ENCODE peak calls at places on chromosome 19, in ten cellular contexts. T is amygdala; D is foreskin fibroblast; J is T follicular helper cell; K is CD8-positive, alpha-beta T cell; I is activated naive CD4-positive, alpha-beta T cell treated with anti-CD3 and anti-CD28 coated beads for 36 hours; A is heart right ventricle; W is activated naive CD8-positive, alpha-beta T cell treated with anti-CD3 and anti-CD28 coated beads for 36 hours; F is stimulated activated CD4-positive, alpha-beta T cell treated with anti-CD3 and anti-CD28 coated beads, Interleukin-4, amount 100 ng/mL, for 24 hours; X is cardiac muscle cell. L is an unnamed sample.

GRCh38 chr19:11261902-11262839 is at the start of gene DOCK6:
- DNase-seq in F (no peak), I (peak), A (peak), W (peak), D (peak), K (no peak), X (no peak), J (no peak), T (no peak), L (peak)

GRCh38 chr19:57099199-57099661 is 20.6 kb upstream of the USP29 start:
- DNase-seq in D (peak), F (peak), X (peak), I (peak), W (peak), K (peak), T (no peak), A (peak), J (peak), L (peak)

GRCh38 chr19:17553256-17553655 is 2.2 kb upstream of the COLGALT1 start:
- DNase-seq in K (no peak), J (no peak), D (peak), W (no peak), F (no peak), A (peak), T (no peak), X (peak), I (no peak), L (no peak)

GRCh38 chr19:42048992-42049391 is 21.0 kb downstream of the GRIK5 start:
- DNase-seq in I (peak), D (no peak), F (no peak), J (no peak), K (no peak), T (no peak), A (no peak), W (no peak), X (no peak), L (no peak)

GRCh38 chr19:49362926-49363264 is 679 bp upstream of the TEAD2 start:
- DNase-seq in J (no peak), K (no peak), W (no peak), X (peak), D (no peak), A (peak), F (no peak), T (no peak), I (no peak), L (peak)

GRCh38 chr19:39133431-39134270 is 8.1 kb downstream of the PAK4 start:
- DNase-seq in J (no peak), K (no peak), A (no peak), I (no peak), T (no peak), F (no peak), X (peak), D (no peak), W (no peak), L (no peak)

GRCh38 chr19:31678421-31678820 is 329.2 kb upstream of the TSHZ3 start:
- DNase-seq in K (no peak), F (no peak), X (no peak), A (no peak), D (peak), W (no peak), J (no peak), T (no peak), I (no peak), L (no peak)

GRCh38 chr19:16679811-16680210 is 18.9 kb downstream of the TMEM38A start:
- DNase-seq in W (no peak), T (no peak), F (no peak), D (no peak), J (no peak), I (no peak), X (no peak), A (no peak), K (no peak), L (no peak)

GRCh38 chr19:45298264-45298663 is 24.4 kb downstream of the CKM start:
- DNase-seq in X (no peak), J (no peak), T (no peak), A (no peak), I (no peak), K (no peak), W (no peak), D (no peak), F (no peak), L (no peak)

L was measured in hepatocyte.